ENCODE peak calls at places on chromosome 13, in six cellular contexts. One of them, this sample, is unnamed.

GRCh38 chr13:38879278-38879677 is 111.4 kb downstream of the STOML3 start:
- DNase-seq in pancreas: no peak
- DNase-seq in lower lobe of right lung: no peak
- DNase-seq in tibial nerve: no peak
- DNase-seq in right atrium auricular region: no peak
- DNase-seq in foreskin fibroblast: no peak
- DNase-seq in this sample: no peak

GRCh38 chr13:57673197-57673596 is 41.7 kb downstream of the PCDH17 start:
- DNase-seq in lower lobe of right lung: no peak
- DNase-seq in tibial nerve: no peak
- DNase-seq in pancreas: no peak
- DNase-seq in right atrium auricular region: no peak
- DNase-seq in foreskin fibroblast: no peak
- DNase-seq in this sample: no peak

GRCh38 chr13:46913757-46914156 is 16.9 kb upstream of the HTR2A start:
- DNase-seq in foreskin fibroblast: no peak
- DNase-seq in lower lobe of right lung: no peak
- DNase-seq in right atrium auricular region: no peak
- DNase-seq in pancreas: no peak
- DNase-seq in tibial nerve: no peak
- DNase-seq in this sample: no peak

GRCh38 chr13:101452519-101453485 is at the start of gene ITGBL1:
- DNase-seq in foreskin fibroblast: peak
- DNase-seq in tibial nerve: no peak
- DNase-seq in right atrium auricular region: no peak
- DNase-seq in lower lobe of right lung: no peak
- DNase-seq in pancreas: no peak
- DNase-seq in this sample: no peak

GRCh38 chr13:81142306-81142999 is 801.5 kb upstream of the SPRY2 start:
- DNase-seq in right atrium auricular region: no peak
- DNase-seq in tibial nerve: no peak
- DNase-seq in pancreas: no peak
- DNase-seq in lower lobe of right lung: no peak
- DNase-seq in foreskin fibroblast: no peak
- DNase-seq in this sample: no peak

GRCh38 chr13:113553541-113554332 is 30.8 kb upstream of the TFDP1 start:
- DNase-seq in foreskin fibroblast: no peak
- DNase-seq in tibial nerve: no peak
- DNase-seq in lower lobe of right lung: peak
- DNase-seq in pancreas: no peak
- DNase-seq in right atrium auricular region: peak
- DNase-seq in this sample: no peak

GRCh38 chr13:33057019-33057785 is 41.0 kb downstream of the KL start:
- DNase-seq in pancreas: no peak
- DNase-seq in lower lobe of right lung: no peak
- DNase-seq in foreskin fibroblast: peak
- DNase-seq in tibial nerve: peak
- DNase-seq in right atrium auricular region: no peak
- DNase-seq in this sample: no peak

GRCh38 chr13:75359266-75359665 is 122.7 kb downstream of the TBC1D4 start:
- DNase-seq in foreskin fibroblast: peak
- DNase-seq in tibial nerve: no peak
- DNase-seq in lower lobe of right lung: no peak
- DNase-seq in pancreas: no peak
- DNase-seq in right atrium auricular region: no peak
- DNase-seq in this sample: no peak

GRCh38 chr13:76921516-76921915 is 26.8 kb upstream of the ACOD1 start:
- DNase-seq in tibial nerve: no peak
- DNase-seq in pancreas: no peak
- DNase-seq in foreskin fibroblast: peak
- DNase-seq in right atrium auricular region: no peak
- DNase-seq in lower lobe of right lung: no peak
- DNase-seq in this sample: no peak

GRCh38 chr13:98345103-98345899 is 168.2 kb upstream of the RNF113B start:
- DNase-seq in tibial nerve: no peak
- DNase-seq in foreskin fibroblast: no peak
- DNase-seq in lower lobe of right lung: no peak
- DNase-seq in pancreas: peak
- DNase-seq in right atrium auricular region: no peak
- DNase-seq in this sample: no peak

GRCh38 chr13:67224148-67224846 is 5.8 kb downstream of the PCDH9 start:
- DNase-seq in foreskin fibroblast: peak
- DNase-seq in pancreas: peak
- DNase-seq in tibial nerve: peak
- DNase-seq in right atrium auricular region: peak
- DNase-seq in lower lobe of right lung: peak
- DNase-seq in this sample: peak

GRCh38 chr13:101144808-101145419 is 271.4 kb downstream of the NALCN start:
- DNase-seq in right atrium auricular region: no peak
- DNase-seq in foreskin fibroblast: peak
- DNase-seq in pancreas: no peak
- DNase-seq in tibial nerve: no peak
- DNase-seq in lower lobe of right lung: no peak
- DNase-seq in this sample: no peak

GRCh38 chr13:52405369-52405766 is 604 bp downstream of the THSD1 start:
- DNase-seq in right atrium auricular region: no peak
- DNase-seq in tibial nerve: no peak
- DNase-seq in pancreas: no peak
- DNase-seq in foreskin fibroblast: no peak
- DNase-seq in lower lobe of right lung: no peak
- DNase-seq in this sample: no peak

GRCh38 chr13:31424130-31424729 is 224.5 kb downstream of the B3GLCT start:
- DNase-seq in tibial nerve: peak
- DNase-seq in pancreas: peak
- DNase-seq in lower lobe of right lung: peak
- DNase-seq in right atrium auricular region: peak
- DNase-seq in foreskin fibroblast: peak
- DNase-seq in this sample: peak

GRCh38 chr13:26420282-26420960 is 137.1 kb upstream of the WASF3 start:
- DNase-seq in lower lobe of right lung: no peak
- DNase-seq in pancreas: no peak
- DNase-seq in tibial nerve: no peak
- DNase-seq in foreskin fibroblast: no peak
- DNase-seq in right atrium auricular region: no peak
- DNase-seq in this sample: no peak

GRCh38 chr13:97953376-97953970 is at the start of gene IPO5:
- DNase-seq in lower lobe of right lung: no peak
- DNase-seq in right atrium auricular region: no peak
- DNase-seq in foreskin fibroblast: peak
- DNase-seq in pancreas: no peak
- DNase-seq in tibial nerve: no peak
- DNase-seq in this sample: no peak

GRCh38 chr13:47865883-47866282 is 135.2 kb downstream of the SUCLA2 start:
- DNase-seq in foreskin fibroblast: no peak
- DNase-seq in right atrium auricular region: no peak
- DNase-seq in pancreas: no peak
- DNase-seq in tibial nerve: no peak
- DNase-seq in lower lobe of right lung: no peak
- DNase-seq in this sample: no peak

GRCh38 chr13:99086869-99087129 is 108.9 kb upstream of the DOCK9 start:
- DNase-seq in lower lobe of right lung: peak
- DNase-seq in foreskin fibroblast: no peak
- DNase-seq in right atrium auricular region: no peak
- DNase-seq in pancreas: no peak
- DNase-seq in tibial nerve: peak
- DNase-seq in this sample: no peak

GRCh38 chr13:26037302-26037701 is 14.5 kb downstream of the SHISA2 start:
- DNase-seq in foreskin fibroblast: no peak
- DNase-seq in pancreas: no peak
- DNase-seq in tibial nerve: no peak
- DNase-seq in right atrium auricular region: no peak
- DNase-seq in lower lobe of right lung: no peak
- DNase-seq in this sample: no peak

GRCh38 chr13:25300861-25301346 is 521 bp upstream of the NUP58 start:
- DNase-seq in tibial nerve: no peak
- DNase-seq in pancreas: no peak
- DNase-seq in right atrium auricular region: no peak
- DNase-seq in foreskin fibroblast: no peak
- DNase-seq in lower lobe of right lung: peak
- DNase-seq in this sample: no peak

GRCh38 chr13:98216135-98216565 is 39.1 kb upstream of the RNF113B start:
- DNase-seq in right atrium auricular region: no peak
- DNase-seq in lower lobe of right lung: no peak
- DNase-seq in tibial nerve: no peak
- DNase-seq in foreskin fibroblast: peak
- DNase-seq in pancreas: peak
- DNase-seq in this sample: no peak

GRCh38 chr13:29909975-29910674 is 59.7 kb upstream of the UBL3 start:
- DNase-seq in right atrium auricular region: no peak
- DNase-seq in tibial nerve: peak
- DNase-seq in pancreas: no peak
- DNase-seq in foreskin fibroblast: peak
- DNase-seq in lower lobe of right lung: no peak
- DNase-seq in this sample: no peak

GRCh38 chr13:77016241-77016812 is 10.6 kb downstream of the FBXL3 start:
- DNase-seq in lower lobe of right lung: no peak
- DNase-seq in pancreas: no peak
- DNase-seq in foreskin fibroblast: no peak
- DNase-seq in tibial nerve: no peak
- DNase-seq in right atrium auricular region: no peak
- DNase-seq in this sample: no peak

GRCh38 chr13:23462815-23463559 is 29.5 kb upstream of the SACS start:
- DNase-seq in right atrium auricular region: no peak
- DNase-seq in lower lobe of right lung: no peak
- DNase-seq in foreskin fibroblast: no peak
- DNase-seq in tibial nerve: no peak
- DNase-seq in pancreas: no peak
- DNase-seq in this sample: no peak

DNA sequence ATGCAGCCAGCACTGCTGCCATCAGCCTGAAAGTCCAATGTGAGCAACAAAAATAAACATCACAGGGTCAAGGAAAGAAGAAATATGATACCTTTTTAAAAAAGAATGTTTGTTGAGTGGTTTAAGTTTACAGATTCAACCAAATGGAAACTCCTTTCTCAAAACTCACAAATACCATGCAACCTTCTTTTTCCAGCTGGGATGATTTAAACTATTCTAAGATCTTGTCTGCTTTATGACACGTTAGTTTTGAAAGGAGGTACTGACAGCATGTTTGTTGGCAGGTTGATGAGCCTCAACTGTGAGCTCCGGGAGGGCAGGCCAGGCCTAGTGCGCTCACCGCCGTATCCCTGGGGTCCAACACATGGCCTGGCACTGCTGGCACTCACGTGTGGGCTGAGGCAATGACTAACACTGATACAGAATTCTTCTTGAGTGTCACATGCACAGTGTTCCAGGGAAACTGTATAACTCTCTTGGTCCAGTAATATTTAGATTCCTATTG is 46.7 kb downstream of the LATS2 start:
- DNase-seq in tibial nerve: no peak
- DNase-seq in pancreas: no peak
- DNase-seq in lower lobe of right lung: no peak
- DNase-seq in foreskin fibroblast: peak
- DNase-seq in right atrium auricular region: no peak
- DNase-seq in this sample: no peak
- TF ChIP-seq CTCF in tibial nerve: no peak
- TF ChIP-seq CTCF in pancreas: no peak
- TF ChIP-seq CTCF in lower lobe of right lung: no peak
- TF ChIP-seq CTCF in foreskin fibroblast: no peak
- TF ChIP-seq CTCF in right atrium auricular region: no peak
- TF ChIP-seq CTCF in this sample: no peak

DNA sequence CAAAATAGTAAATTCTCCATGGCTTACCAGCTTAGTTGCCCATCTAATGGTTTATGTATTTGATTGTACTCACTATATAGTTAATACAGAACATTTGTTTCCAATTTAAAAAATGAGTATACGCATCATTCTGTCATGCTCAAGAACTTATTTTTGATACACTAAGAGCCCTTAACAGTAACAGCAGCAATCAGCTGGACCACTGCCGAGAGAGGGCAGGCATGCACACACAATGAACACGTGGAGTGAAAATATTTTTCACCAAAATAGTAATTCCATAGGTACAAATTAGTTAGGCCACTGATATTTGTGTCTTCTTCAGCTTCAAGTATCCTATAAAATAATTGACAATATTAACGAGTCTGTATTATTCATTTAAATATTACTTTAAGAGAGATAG is 109.9 kb downstream of the KLF12 start:
- DNase-seq in foreskin fibroblast: peak
- DNase-seq in pancreas: no peak
- DNase-seq in lower lobe of right lung: no peak
- DNase-seq in tibial nerve: no peak
- DNase-seq in right atrium auricular region: no peak
- DNase-seq in this sample: no peak
- TF ChIP-seq CTCF in foreskin fibroblast: no peak
- TF ChIP-seq CTCF in pancreas: no peak
- TF ChIP-seq CTCF in lower lobe of right lung: no peak
- TF ChIP-seq CTCF in tibial nerve: no peak
- TF ChIP-seq CTCF in right atrium auricular region: peak
- TF ChIP-seq CTCF in this sample: no peak

DNA sequence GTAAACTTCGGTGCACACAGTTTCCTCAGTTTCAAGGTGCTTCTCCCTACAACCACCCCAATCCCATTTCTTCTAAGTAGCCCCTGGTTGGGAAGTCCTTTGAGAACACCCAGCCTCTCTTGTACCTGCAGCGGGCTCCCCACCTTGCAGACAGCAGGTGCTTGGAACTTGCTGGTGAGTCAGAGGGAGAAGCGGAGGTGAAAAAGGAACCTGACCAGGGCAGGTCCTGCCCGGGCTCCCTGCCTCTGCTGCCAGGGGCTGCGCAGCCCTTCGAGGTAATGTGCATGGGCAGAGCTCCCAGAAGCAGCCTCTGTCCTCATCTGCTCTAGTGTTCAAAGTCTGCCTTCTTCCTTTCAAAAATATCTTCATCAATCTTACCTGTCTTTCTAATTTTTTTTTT is 274.0 kb upstream of the SOX1 start:
- DNase-seq in foreskin fibroblast: no peak
- DNase-seq in lower lobe of right lung: peak
- DNase-seq in right atrium auricular region: no peak
- DNase-seq in tibial nerve: no peak
- DNase-seq in pancreas: no peak
- DNase-seq in this sample: no peak
- TF ChIP-seq CTCF in foreskin fibroblast: no peak
- TF ChIP-seq CTCF in lower lobe of right lung: no peak
- TF ChIP-seq CTCF in right atrium auricular region: no peak
- TF ChIP-seq CTCF in tibial nerve: no peak
- TF ChIP-seq CTCF in pancreas: no peak
- TF ChIP-seq CTCF in this sample: no peak

DNA sequence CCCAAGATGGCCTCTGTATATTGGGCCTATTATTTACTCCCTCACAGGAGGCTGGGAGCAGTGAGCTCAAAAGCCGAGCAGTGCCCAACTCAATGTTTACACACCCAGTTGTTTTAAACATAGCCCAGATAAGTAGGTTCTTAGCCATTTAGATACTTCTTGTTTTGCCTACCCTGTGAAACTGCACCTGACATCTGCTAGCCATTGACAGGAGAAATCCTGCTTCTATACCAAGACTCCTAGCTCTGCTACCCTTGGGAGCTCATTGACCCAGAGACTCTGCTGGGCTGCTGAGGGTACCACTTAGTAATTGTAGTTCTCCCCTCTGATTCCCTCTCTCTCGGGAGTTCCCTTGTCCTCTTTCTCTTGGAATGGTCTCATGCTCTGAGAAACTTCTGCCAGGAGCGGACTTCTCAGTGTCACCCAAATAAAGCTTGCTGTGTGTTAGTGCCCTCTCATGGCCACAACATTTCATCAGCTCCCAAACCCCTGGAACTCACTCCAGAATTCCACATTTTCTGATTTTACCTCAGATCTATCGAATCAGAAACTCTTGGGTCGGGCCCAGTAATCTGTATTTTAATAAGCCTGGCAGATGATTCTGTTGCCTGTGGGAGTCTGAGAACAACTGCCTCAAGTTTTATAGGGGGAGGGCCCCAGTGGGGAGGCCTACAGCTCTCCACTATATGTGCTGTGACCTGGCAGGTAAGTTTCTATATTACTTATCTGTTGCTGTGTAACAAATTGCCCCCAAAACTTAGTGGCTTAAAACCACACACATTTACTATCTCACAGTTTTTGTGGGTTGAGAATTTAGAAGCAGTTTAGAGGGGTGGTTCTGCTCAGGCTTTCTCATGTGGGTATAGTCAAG is 221.1 kb downstream of the TDRD3 start:
- DNase-seq in tibial nerve: peak
- DNase-seq in lower lobe of right lung: no peak
- DNase-seq in right atrium auricular region: no peak
- DNase-seq in pancreas: no peak
- DNase-seq in foreskin fibroblast: no peak
- DNase-seq in this sample: no peak
- TF ChIP-seq CTCF in tibial nerve: peak
- TF ChIP-seq CTCF in lower lobe of right lung: no peak
- TF ChIP-seq CTCF in right atrium auricular region: peak
- TF ChIP-seq CTCF in pancreas: no peak
- TF ChIP-seq CTCF in foreskin fibroblast: peak
- TF ChIP-seq CTCF in this sample: peak